ENCODE peak calls at places on chromosomes 2 and 18, in ten cellular contexts. D is lung; Z is CD4-positive, alpha-beta memory T cell; C is endodermal cell; H is mesendoderm; I is right atrium auricular region; M is Peyer's patch; Y is substantia nigra; B is CD8-positive, alpha-beta T cell; T is pancreas. V is an unnamed sample.

GRCh38 chr18:13910501-13910900 is 4.8 kb downstream of the MC2R start:
- DNase-seq in D (no peak), Z (no peak), C (no peak), H (no peak), I (no peak), M (no peak), Y (no peak), B (no peak), T (no peak), V (no peak)

GRCh38 chr2:76323381-76323780 is 612.7 kb upstream of the GCFC2 start:
- DNase-seq in D (no peak), Z (no peak), C (no peak), H (no peak), I (no peak), M (no peak), Y (no peak), B (no peak), T (no peak), V (no peak)

GRCh38 chr2:167289651-167290410 is 401.6 kb downstream of the XIRP2 start:
- DNase-seq in D (no peak), Z (no peak), C (no peak), H (no peak), I (no peak), M (no peak), Y (no peak), B (no peak), T (no peak), V (no peak)

GRCh38 chr18:45602926-45603325 is 12.3 kb upstream of the SLC14A2 start:
- DNase-seq in D (no peak), Z (no peak), C (no peak), H (no peak), I (no peak), M (no peak), Y (no peak), B (no peak), T (no peak), V (no peak)

GRCh38 chr18:54830260-54830659 is 2.0 kb downstream of the RAB27B start:
- DNase-seq in D (no peak), Z (no peak), C (no peak), H (no peak), I (no peak), M (no peak), Y (no peak), B (no peak), T (no peak), V (no peak)

GRCh38 chr2:161223139-161223732 is 63.0 kb downstream of the TANK start:
- DNase-seq in D (no peak), Z (peak; percentile 52), C (no peak), H (peak; percentile 29), I (no peak), M (no peak), Y (no peak), B (no peak), T (no peak), V (no peak)

GRCh38 chr18:44912740-44913478 is 232.2 kb downstream of the SETBP1 start:
- DNase-seq in D (no peak), Z (no peak), C (no peak), H (no peak), I (no peak), M (no peak), Y (no peak), B (no peak), T (no peak), V (no peak)

GRCh38 chr18:7038330-7038846 is 79.2 kb downstream of the LAMA1 start:
- DNase-seq in D (peak; percentile 74), Z (no peak), C (peak; percentile 95), H (peak; percentile 83), I (peak; percentile 96), M (peak; percentile 56), Y (peak; percentile 14), B (no peak), T (peak; percentile 55), V (peak; percentile 31)

GRCh38 chr2:182587831-182588230 is 128.2 kb upstream of the DNAJC10 start:
- DNase-seq in D (no peak), Z (no peak), C (no peak), H (peak; percentile 21), I (no peak), M (no peak), Y (no peak), B (no peak), T (no peak), V (no peak)

GRCh38 chr18:39702888-39703287 is 2137.3 kb upstream of the CELF4 start:
- DNase-seq in D (no peak), Z (no peak), C (no peak), H (no peak), I (no peak), M (no peak), Y (no peak), B (no peak), T (no peak), V (no peak)

GRCh38 chr2:172972005-172972619 is 103.5 kb upstream of the MAP3K20 start:
- DNase-seq in D (peak; percentile 44), Z (peak; percentile 16), C (peak; percentile 86), H (peak; percentile 60), I (no peak), M (no peak), Y (no peak), B (no peak), T (no peak), V (no peak)

GRCh38 chr2:118091140-118091478 is 2.8 kb downstream of the INSIG2 start:
- DNase-seq in D (no peak), Z (no peak), C (no peak), H (no peak), I (no peak), M (no peak), Y (no peak), B (no peak), T (no peak), V (no peak)

GRCh38 chr2:238462782-238463396 is 36.2 kb downstream of the ASB1 start:
- DNase-seq in D (no peak), Z (peak; percentile 58), C (no peak), H (peak; percentile 55), I (no peak), M (no peak), Y (no peak), B (no peak), T (no peak), V (no peak)

GRCh38 chr2:154170400-154170799 is 298.7 kb downstream of the GALNT13 start:
- DNase-seq in D (no peak), Z (no peak), C (no peak), H (no peak), I (no peak), M (no peak), Y (no peak), B (no peak), T (no peak), V (no peak)
- H3K27ac ChIP-seq in D (no peak overlapping the region), Z (no peak overlapping the region), C (no peak overlapping the region), H (no peak overlapping the region), I (no peak overlapping the region), M (no peak overlapping the region), Y (no peak overlapping the region), B (no peak overlapping the region), T (no peak overlapping the region), V (no peak overlapping the region)

GRCh38 chr2:207122914-207123744 is 42.6 kb downstream of the KLF7 start:
- DNase-seq in D (no peak), Z (no peak), C (peak; percentile 95), H (peak; percentile 98), I (no peak), M (no peak), Y (no peak), B (no peak), T (no peak), V (no peak)
- H3K27ac ChIP-seq in D (peak overlapping the region; percentile 28), Z (no peak overlapping the region), C (no peak overlapping the region), H (peak overlapping the region; percentile 88), I (no peak overlapping the region), M (no peak overlapping the region), Y (peak overlapping the region; percentile 19), B (no peak overlapping the region), T (no peak overlapping the region), V (peak overlapping the region; percentile 58)

GRCh38 chr2:229414631-229415030 is 143.5 kb upstream of the PID1 start:
- DNase-seq in D (no peak), Z (no peak), C (no peak), H (no peak), I (no peak), M (no peak), Y (no peak), B (no peak), T (no peak), V (no peak)
- H3K27ac ChIP-seq in D (no peak overlapping the region), Z (no peak overlapping the region), C (no peak overlapping the region), H (no peak overlapping the region), I (no peak overlapping the region), M (no peak overlapping the region), Y (no peak overlapping the region), B (no peak overlapping the region), T (no peak overlapping the region), V (no peak overlapping the region)

GRCh38 chr2:171957061-171957460 is 34.8 kb downstream of the HAT1 start:
- DNase-seq in D (no peak), Z (peak; percentile 7), C (no peak), H (peak; percentile 25), I (no peak), M (no peak), Y (no peak), B (no peak), T (no peak), V (no peak)
- H3K27ac ChIP-seq in D (no peak overlapping the region), Z (no peak overlapping the region), C (no peak overlapping the region), H (no peak overlapping the region), I (no peak overlapping the region), M (no peak overlapping the region), Y (no peak overlapping the region), B (no peak overlapping the region), T (no peak overlapping the region), V (no peak overlapping the region)

DNA sequence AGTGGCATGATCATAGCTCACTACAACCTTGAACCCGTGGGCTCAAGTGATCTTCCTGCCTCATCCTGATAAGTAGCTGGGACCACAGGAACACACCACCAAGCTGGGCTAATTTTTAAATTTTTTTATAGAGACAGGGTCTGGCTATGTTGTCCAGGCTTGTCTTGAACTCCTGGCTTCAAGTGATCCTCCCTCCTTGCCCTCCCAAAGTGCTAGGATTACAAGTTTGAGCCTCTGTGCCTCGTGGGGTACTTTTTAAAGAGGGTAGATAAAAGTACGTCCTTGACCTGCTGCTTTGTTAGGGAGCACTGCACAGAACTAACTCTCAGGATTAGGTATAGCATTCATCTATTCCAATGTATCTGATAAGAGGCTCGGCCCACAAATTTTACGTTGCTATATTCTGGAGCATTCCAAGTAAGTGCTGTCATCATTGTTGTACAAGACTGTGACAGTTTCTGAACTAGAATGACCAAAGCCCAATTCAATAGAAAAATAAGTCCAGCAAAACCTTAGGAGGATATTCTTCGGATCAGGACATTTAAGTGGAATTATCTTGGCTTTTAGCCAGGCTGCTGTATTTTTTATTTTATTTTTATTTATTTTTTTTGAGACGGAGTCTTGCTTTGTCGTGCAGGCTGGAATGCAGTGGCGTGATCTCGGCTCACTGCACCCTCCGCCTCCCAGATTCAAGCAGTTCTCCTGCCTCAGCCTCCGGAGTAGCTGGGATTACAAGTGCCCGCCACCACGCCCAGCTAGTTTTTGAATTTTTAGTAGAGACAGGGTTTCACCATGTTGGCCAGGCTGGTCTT is 4.1 kb downstream of the MTCL1 start:
- DNase-seq in D (no peak), Z (no peak), C (no peak), H (no peak), I (no peak), M (no peak), Y (no peak), B (no peak), T (no peak), V (no peak)
- H3K27ac ChIP-seq in D (no peak overlapping the region), Z (no peak overlapping the region), C (no peak overlapping the region), H (no peak overlapping the region), I (no peak overlapping the region), M (peak overlapping the region; percentile 31), Y (no peak overlapping the region), B (no peak overlapping the region), T (peak overlapping the region; percentile 33), V (no peak overlapping the region)